ENCODE peak calls at places on chromosome 2, in nine cellular contexts. C is cardiac muscle cell; X is brain microvascular endothelial cell; V is M059J; Z is tibial artery; P is T-helper 17 cell; L is activated CD4-positive, alpha-beta T cell treated with anti-CD3 and anti-CD28 coated beads for 36 hours; N is small intestine; U is BJ. S is an unnamed sample.

GRCh38 chr2:128237081-128237534 is 81.6 kb downstream of the HS6ST1 start:
- DNase-seq in C (no peak), X (peak), V (peak), Z (no peak), P (no peak), L (no peak), N (no peak), U (peak), S (no peak)

GRCh38 chr2:238925281-238925680 is 77.4 kb downstream of the TWIST2 start:
- DNase-seq in C (no peak), X (no peak), V (no peak), Z (peak), P (no peak), L (no peak), N (no peak), U (no peak), S (no peak)

GRCh38 chr2:99611034-99611433 is 121.2 kb upstream of the REV1 start:
- DNase-seq in C (no peak), X (no peak), V (no peak), Z (no peak), P (no peak), L (no peak), N (no peak), U (no peak), S (no peak)

GRCh38 chr2:17543131-17543660 is 2.7 kb downstream of the VSNL1 start:
- DNase-seq in C (no peak), X (no peak), V (no peak), Z (no peak), P (no peak), L (no peak), N (no peak), U (no peak), S (no peak)

GRCh38 chr2:47631306-47631705 is 151.6 kb upstream of the MSH6 start:
- DNase-seq in C (no peak), X (no peak), V (no peak), Z (no peak), P (no peak), L (no peak), N (no peak), U (no peak), S (no peak)

GRCh38 chr2:61176755-61177726 is 15.1 kb downstream of the C2orf74 start:
- DNase-seq in C (peak), X (peak), V (peak), Z (peak), P (peak), L (peak), N (peak), U (peak), S (peak)

GRCh38 chr2:222693837-222694236 is 22.4 kb downstream of the MOGAT1 start:
- DNase-seq in C (no peak), X (no peak), V (peak), Z (no peak), P (no peak), L (no peak), N (peak), U (no peak), S (no peak)

GRCh38 chr2:213235741-213236140 is 48.5 kb upstream of the SPAG16 start:
- DNase-seq in C (no peak), X (no peak), V (no peak), Z (no peak), P (no peak), L (no peak), N (no peak), U (no peak), S (no peak)

GRCh38 chr2:1493361-1494126 is 80.3 kb downstream of the TPO start:
- DNase-seq in C (no peak), X (no peak), V (no peak), Z (peak), P (no peak), L (no peak), N (peak), U (no peak), S (no peak)

GRCh38 chr2:150882751-150883520 is 378.7 kb downstream of the RBM43 start:
- DNase-seq in C (no peak), X (no peak), V (no peak), Z (no peak), P (no peak), L (no peak), N (no peak), U (no peak), S (no peak)

GRCh38 chr2:200373196-200373595 is 66.7 kb downstream of the SPATS2L start:
- DNase-seq in C (no peak), X (no peak), V (no peak), Z (no peak), P (no peak), L (no peak), N (no peak), U (no peak), S (no peak)

GRCh38 chr2:15860760-15861159 is 79.6 kb upstream of the MYCN start:
- DNase-seq in C (no peak), X (no peak), V (no peak), Z (no peak), P (no peak), L (no peak), N (no peak), U (no peak), S (no peak)

GRCh38 chr2:97656905-97657587 is 6.8 kb downstream of the ACTR1B start:
- DNase-seq in C (no peak), X (no peak), V (no peak), Z (no peak), P (no peak), L (no peak), N (no peak), U (no peak), S (no peak)

GRCh38 chr2:102620367-102620766 is 1.0 kb downstream of the SLC9A2 start:
- DNase-seq in C (no peak), X (no peak), V (no peak), Z (no peak), P (no peak), L (no peak), N (peak), U (no peak), S (no peak)

GRCh38 chr2:190812506-190813294 is 67.9 kb upstream of the GLS start:
- DNase-seq in C (no peak), X (peak), V (peak), Z (no peak), P (no peak), L (no peak), N (no peak), U (peak), S (no peak)

GRCh38 chr2:150142561-150142960 is 344.9 kb downstream of the RND3 start:
- DNase-seq in C (no peak), X (no peak), V (peak), Z (no peak), P (no peak), L (no peak), N (no peak), U (no peak), S (no peak)

GRCh38 chr2:69572640-69573039 is 70.9 kb downstream of the AAK1 start:
- DNase-seq in C (no peak), X (peak), V (peak), Z (no peak), P (no peak), L (no peak), N (no peak), U (no peak), S (no peak)

GRCh38 chr2:190530211-190530639 is 4.3 kb downstream of the NEMP2 start:
- DNase-seq in C (no peak), X (peak), V (peak), Z (no peak), P (no peak), L (no peak), N (no peak), U (no peak), S (no peak)

GRCh38 chr2:10678225-10678624 is 11.6 kb downstream of the NOL10 start:
- DNase-seq in C (no peak), X (no peak), V (no peak), Z (no peak), P (no peak), L (no peak), N (no peak), U (no peak), S (no peak)

GRCh38 chr2:120892967-120893667 is 157.4 kb downstream of the GLI2 start:
- DNase-seq in C (peak), X (peak), V (peak), Z (no peak), P (no peak), L (no peak), N (no peak), U (no peak), S (no peak)

GRCh38 chr2:239803764-239804111 is 221.4 kb downstream of the NDUFA10 start:
- DNase-seq in C (no peak), X (no peak), V (no peak), Z (no peak), P (no peak), L (no peak), N (no peak), U (no peak), S (no peak)

GRCh38 chr2:171430516-171431410 is 3.0 kb downstream of the METTL8 start:
- DNase-seq in C (peak), X (no peak), V (no peak), Z (no peak), P (no peak), L (no peak), N (no peak), U (no peak), S (no peak)

GRCh38 chr2:205768815-205769493 is 86.7 kb downstream of the NRP2 start:
- DNase-seq in C (no peak), X (peak), V (peak), Z (no peak), P (no peak), L (no peak), N (peak), U (no peak), S (no peak)

GRCh38 chr2:74374509-74375205 is 5.5 kb downstream of the DCTN1 start:
- DNase-seq in C (peak), X (peak), V (no peak), Z (peak), P (no peak), L (no peak), N (peak), U (no peak), S (peak)

GRCh38 chr2:206212673-206213513 is 53.2 kb downstream of the EEF1B2 start:
- DNase-seq in C (peak), X (peak), V (peak), Z (no peak), P (no peak), L (no peak), N (no peak), U (peak), S (peak)

GRCh38 chr2:13106302-13106701 is 389.6 kb downstream of the TRIB2 start:
- DNase-seq in C (no peak), X (no peak), V (no peak), Z (no peak), P (no peak), L (no peak), N (no peak), U (no peak), S (no peak)

GRCh38 chr2:16629770-16630169 is 35.9 kb downstream of the CYRIA start:
- DNase-seq in C (no peak), X (no peak), V (no peak), Z (no peak), P (no peak), L (no peak), N (no peak), U (no peak), S (no peak)

GRCh38 chr2:95273911-95274290 is 348 bp upstream of the PROM2 start:
- DNase-seq in C (no peak), X (no peak), V (no peak), Z (no peak), P (no peak), L (no peak), N (no peak), U (no peak), S (no peak)

GRCh38 chr2:233255151-233255550 is 3.7 kb downstream of the ATG16L1 start:
- DNase-seq in C (no peak), X (no peak), V (no peak), Z (no peak), P (no peak), L (no peak), N (no peak), U (no peak), S (no peak)

GRCh38 chr2:228917195-228917594 is 353.9 kb downstream of the PID1 start:
- DNase-seq in C (no peak), X (peak), V (no peak), Z (no peak), P (no peak), L (no peak), N (no peak), U (peak), S (no peak)

GRCh38 chr2:938181-939005 is 12.3 kb upstream of the SNTG2 start:
- DNase-seq in C (no peak), X (peak), V (no peak), Z (no peak), P (no peak), L (no peak), N (no peak), U (no peak), S (no peak)

GRCh38 chr2:30235859-30236535 is 4.7 kb downstream of the LBH start:
- DNase-seq in C (no peak), X (no peak), V (no peak), Z (no peak), P (no peak), L (peak), N (no peak), U (no peak), S (no peak)

GRCh38 chr2:225735844-225736243 is 336.3 kb downstream of the NYAP2 start:
- DNase-seq in C (no peak), X (peak), V (peak), Z (no peak), P (no peak), L (no peak), N (no peak), U (peak), S (no peak)

GRCh38 chr2:134900151-134900550 is 18.5 kb upstream of the CCNT2 start:
- DNase-seq in C (no peak), X (peak), V (peak), Z (no peak), P (no peak), L (no peak), N (no peak), U (no peak), S (no peak)

GRCh38 chr2:46679761-46680160 is 200.4 kb downstream of the TMEM247 start:
- DNase-seq in C (no peak), X (no peak), V (peak), Z (no peak), P (no peak), L (no peak), N (no peak), U (peak), S (no peak)

GRCh38 chr2:92074549-92074898 is 2796.7 kb upstream of the TEKT4 start:
- DNase-seq in C (no peak), X (no peak), V (no peak), Z (peak), P (no peak), L (no peak), N (no peak), U (no peak), S (no peak)

GRCh38 chr2:9392895-9393757 is 30.2 kb downstream of the ITGB1BP1 start:
- DNase-seq in C (peak), X (peak), V (no peak), Z (peak), P (no peak), L (no peak), N (no peak), U (no peak), S (no peak)

GRCh38 chr2:42048318-42049251 is 764 bp downstream of the PKDCC start:
- DNase-seq in C (peak), X (no peak), V (no peak), Z (no peak), P (no peak), L (no peak), N (no peak), U (no peak), S (no peak)

S was measured in NCI-H2227 treated with DMSO at 0.1 percent for 48 hours.